ENCODE peak calls at places on chromosomes 7 and 10, in six cellular contexts. J is A549, R is HepG2, K is K562, Y is GM12878, V is H1. L is an unnamed sample.

GRCh38 chr10:22620929-22621328 is 93.4 kb downstream of the PIP4K2A start:
- DNase-seq in J (no peak), R (no peak), K (no peak), Y (no peak), V (no peak), L (no peak)

GRCh38 chr10:101875068-101875688 is 31.6 kb upstream of the KCNIP2 start:
- DNase-seq in J (no peak), R (no peak), K (no peak), Y (no peak), V (no peak), L (no peak)

GRCh38 chr10:4260483-4260882 is 475.5 kb upstream of the KLF6 start:
- DNase-seq in J (no peak), R (no peak), K (no peak), Y (no peak), V (no peak), L (no peak)

GRCh38 chr7:106717997-106718871 is 57.3 kb upstream of the CCDC71L start:
- DNase-seq in J (peak), R (peak), K (peak), Y (peak), V (no peak), L (peak)

GRCh38 chr10:95458014-95458413 is 103.2 kb downstream of the SORBS1 start:
- DNase-seq in J (no peak), R (peak), K (no peak), Y (no peak), V (no peak), L (no peak)

GRCh38 chr7:363626-364025 is 73.7 kb downstream of the FOXL3 start:
- DNase-seq in J (no peak), R (no peak), K (no peak), Y (no peak), V (no peak), L (no peak)

GRCh38 chr7:33933611-33934281 is 28.4 kb downstream of the BMPER start:
- DNase-seq in J (peak), R (no peak), K (no peak), Y (no peak), V (no peak), L (peak)

GRCh38 chr7:151168022-151168786 is 710 bp upstream of the GBX1 start:
- DNase-seq in J (peak), R (no peak), K (peak), Y (no peak), V (no peak), L (peak)

GRCh38 chr7:68244411-68244810 is 1247.8 kb downstream of the TYW1 start:
- DNase-seq in J (no peak), R (no peak), K (no peak), Y (no peak), V (no peak), L (no peak)

GRCh38 chr10:25666276-25666675 is 267.8 kb upstream of the MYO3A start:
- DNase-seq in J (no peak), R (no peak), K (no peak), Y (no peak), V (no peak), L (no peak)

GRCh38 chr10:86857097-86857825 is 100.2 kb downstream of the MMRN2 start:
- DNase-seq in J (no peak), R (no peak), K (no peak), Y (no peak), V (no peak), L (no peak)

GRCh38 chr10:80500572-80501380 is 36.9 kb upstream of the SH2D4B start:
- DNase-seq in J (peak), R (no peak), K (peak), Y (peak), V (no peak), L (no peak)

GRCh38 chr7:132996581-132997242 is 85.2 kb downstream of the CHCHD3 start:
- DNase-seq in J (no peak), R (no peak), K (peak), Y (no peak), V (no peak), L (no peak)

GRCh38 chr7:78197447-78197846 is 398.9 kb downstream of the PHTF2 start:
- DNase-seq in J (no peak), R (no peak), K (no peak), Y (no peak), V (no peak), L (no peak)

GRCh38 chr7:132650498-132650897 is 74.2 kb upstream of the PLXNA4 start:
- DNase-seq in J (peak), R (no peak), K (no peak), Y (no peak), V (no peak), L (no peak)

GRCh38 chr7:45601094-45601493 is 26.9 kb downstream of the ADCY1 start:
- DNase-seq in J (no peak), R (no peak), K (no peak), Y (no peak), V (no peak), L (no peak)

GRCh38 chr10:84217746-84218145 is 7.6 kb downstream of the LRIT2 start:
- DNase-seq in J (no peak), R (no peak), K (no peak), Y (no peak), V (no peak), L (no peak)

GRCh38 chr10:73119457-73119856 is 9.2 kb downstream of the NUDT13 start:
- DNase-seq in J (no peak), R (peak), K (no peak), Y (no peak), V (no peak), L (no peak)

GRCh38 chr7:38215734-38216670 is 38.0 kb downstream of the STARD3NL start:
- DNase-seq in J (peak), R (peak), K (peak), Y (peak), V (peak), L (peak)

GRCh38 chr7:24883632-24884013 is 96.4 kb downstream of the OSBPL3 start:
- DNase-seq in J (no peak), R (no peak), K (no peak), Y (no peak), V (no peak), L (no peak)

GRCh38 chr10:64506963-64507362 is 985.8 kb downstream of the REEP3 start:
- DNase-seq in J (no peak), R (no peak), K (peak), Y (no peak), V (no peak), L (no peak)

GRCh38 chr10:34526758-34527730 is 288.1 kb downstream of the PARD3 start:
- DNase-seq in J (peak), R (no peak), K (no peak), Y (no peak), V (peak), L (no peak)

GRCh38 chr10:28291881-28292297 is 11.0 kb downstream of the MPP7 start:
- DNase-seq in J (no peak), R (no peak), K (no peak), Y (no peak), V (no peak), L (no peak)

GRCh38 chr7:31811650-31812461 is 124.8 kb downstream of the PPP1R17 start:
- DNase-seq in J (no peak), R (no peak), K (no peak), Y (peak), V (no peak), L (no peak)

GRCh38 chr10:42482411-42482810 is 156.0 kb downstream of the ZNF33B start:
- DNase-seq in J (no peak), R (no peak), K (no peak), Y (no peak), V (no peak), L (no peak)

DNA sequence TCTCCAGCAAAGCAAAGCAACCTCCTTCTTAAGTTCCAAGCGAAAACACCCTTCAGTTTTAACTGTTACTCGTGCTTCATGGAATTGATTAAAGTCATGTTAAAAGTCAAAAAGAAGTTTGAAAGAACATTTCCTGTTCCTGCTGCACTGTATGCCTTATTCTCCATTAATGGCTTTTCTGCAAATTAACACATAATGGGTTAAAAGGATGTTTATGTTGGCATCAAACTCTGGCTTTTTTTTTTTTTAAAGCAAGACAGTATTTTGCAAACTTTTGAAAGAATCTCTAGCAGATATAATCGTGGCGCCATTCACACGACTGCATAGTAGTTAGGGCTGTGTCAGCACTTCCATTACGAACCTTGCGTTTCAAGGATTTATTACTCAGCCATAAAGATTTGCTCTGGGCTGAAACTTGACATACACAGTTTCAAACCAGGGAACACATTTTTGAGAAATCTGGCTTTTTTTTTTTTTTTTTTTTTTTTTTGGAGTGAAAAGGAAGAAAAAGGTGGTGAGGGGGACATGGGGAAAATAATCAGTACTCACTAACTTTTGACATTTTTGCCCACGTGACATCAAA is 207.8 kb downstream of the DYNC1I1 start:
- DNase-seq in J (no peak), R (no peak), K (no peak), Y (no peak), V (no peak), L (no peak)
- TF ChIP-seq CHD2 in J (no peak), R (no peak), K (no peak), Y (no peak), V (no peak), L (no peak)

GRCh38 chr10:124114696-124115095 is 21.3 kb upstream of the CHST15 start:
- DNase-seq in J (no peak), R (no peak), K (no peak), Y (no peak), V (no peak), L (no peak)
- TF ChIP-seq CHD2 in J (no peak), R (no peak), K (no peak), Y (no peak), V (no peak), L (no peak)

GRCh38 chr7:6536899-6537298 is 14.4 kb downstream of the GRID2IP start:
- DNase-seq in J (no peak), R (no peak), K (no peak), Y (no peak), V (peak), L (peak)
- TF ChIP-seq CHD2 in J (no peak), R (no peak), K (no peak), Y (no peak), V (no peak), L (no peak)

GRCh38 chr10:88992945-88993537 is 2.4 kb downstream of the FAS start:
- DNase-seq in J (no peak), R (no peak), K (no peak), Y (no peak), V (no peak), L (no peak)
- TF ChIP-seq CHD2 in J (no peak), R (no peak), K (no peak), Y (no peak), V (no peak), L (no peak)

DNA sequence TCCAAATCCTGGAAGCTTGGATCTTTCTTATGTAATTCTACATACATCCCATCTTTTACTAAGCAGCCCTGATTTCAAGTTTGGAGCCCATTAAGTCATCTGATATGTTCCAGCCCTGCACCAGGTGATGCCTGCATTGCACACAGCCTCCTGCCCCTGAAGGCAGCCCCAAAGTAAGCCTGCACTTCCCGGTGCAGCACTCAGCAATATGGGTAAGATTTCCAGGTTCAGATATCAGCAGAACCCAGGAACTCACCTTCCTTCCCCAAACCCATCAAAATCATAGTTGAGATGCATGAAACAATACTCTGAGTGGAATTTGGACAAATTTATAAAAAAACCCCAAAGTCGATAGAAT is 333 bp upstream of the DDC start:
- DNase-seq in J (no peak), R (no peak), K (no peak), Y (no peak), V (no peak), L (no peak)
- TF ChIP-seq CHD2 in J (no peak), R (no peak), K (no peak), Y (no peak), V (no peak), L (no peak)

GRCh38 chr7:80608292-80608691 is 30.1 kb upstream of the CD36 start:
- DNase-seq in J (no peak), R (no peak), K (no peak), Y (no peak), V (no peak), L (no peak)
- TF ChIP-seq CHD2 in J (no peak), R (no peak), K (no peak), Y (no peak), V (no peak), L (no peak)

GRCh38 chr7:76327610-76328009 is 25.1 kb downstream of the HSPB1 start:
- DNase-seq in J (no peak), R (no peak), K (peak), Y (no peak), V (no peak), L (peak)
- TF ChIP-seq CHD2 in J (no peak), R (no peak), K (no peak), Y (no peak), V (no peak), L (no peak)

DNA sequence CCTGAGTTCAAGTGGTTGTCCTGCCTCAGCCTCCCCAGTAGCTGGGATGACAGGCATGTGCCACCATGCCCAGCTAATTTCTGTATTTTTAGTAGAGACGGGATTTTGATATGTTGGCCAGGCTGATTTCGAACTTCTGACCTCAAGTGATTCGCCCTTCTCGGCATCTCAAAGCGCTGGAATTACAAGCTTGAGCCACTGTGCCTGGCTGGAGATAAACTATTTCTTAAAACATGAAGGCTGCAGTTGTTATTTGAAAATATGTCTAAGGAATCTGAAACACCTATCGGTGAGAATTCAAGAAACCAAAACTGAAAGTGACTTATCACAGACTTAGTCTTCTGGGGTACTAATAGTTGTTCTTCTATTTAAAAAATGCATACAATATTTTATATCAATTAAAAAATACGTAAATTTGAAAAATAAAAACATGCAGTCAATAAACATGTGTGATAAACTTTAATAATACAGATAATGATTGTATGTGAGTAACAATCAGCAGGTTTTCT is 176.9 kb upstream of the PRSS58 start:
- DNase-seq in J (no peak), R (no peak), K (no peak), Y (no peak), V (no peak), L (no peak)
- TF ChIP-seq CHD2 in J (no peak), R (no peak), K (no peak), Y (no peak), V (no peak), L (no peak)

DNA sequence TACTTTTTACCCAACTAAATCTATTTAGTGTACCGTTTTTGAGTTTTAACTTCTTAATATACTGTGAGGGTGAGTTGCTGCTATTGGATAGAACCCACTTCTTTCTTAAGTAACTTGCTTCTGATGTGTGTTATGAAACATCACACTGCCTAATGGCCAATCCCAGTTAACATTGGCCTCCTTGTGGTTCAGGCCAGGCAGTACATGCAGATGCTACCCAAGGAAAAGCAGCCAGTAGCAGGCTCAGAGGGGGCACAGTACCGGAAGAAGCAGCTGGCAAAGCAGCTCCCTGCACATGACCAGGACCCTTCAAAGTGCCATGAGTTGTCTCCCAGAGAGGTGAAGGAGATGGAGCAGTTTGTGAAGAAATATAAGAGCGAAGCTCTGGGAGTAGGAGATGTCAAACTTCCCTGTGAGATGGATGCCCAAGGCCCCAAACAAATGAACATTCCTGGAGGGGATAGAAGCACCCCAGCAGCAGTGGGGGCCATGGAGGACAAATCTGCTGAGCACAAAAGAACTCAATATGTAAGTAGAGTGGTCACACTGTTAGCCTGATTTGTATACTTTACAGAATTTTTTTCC is 39.7 kb downstream of the TES start:
- DNase-seq in J (peak), R (peak), K (peak), Y (no peak), V (no peak), L (peak)
- TF ChIP-seq CHD2 in J (no peak), R (no peak), K (no peak), Y (no peak), V (no peak), L (no peak)

GRCh38 chr10:122144199-122144598 is 126.9 kb upstream of the BTBD16 start:
- DNase-seq in J (no peak), R (no peak), K (no peak), Y (no peak), V (no peak), L (no peak)

GRCh38 chr10:122142652-122143237 is 128.4 kb upstream of the BTBD16 start:
- DNase-seq in J (no peak), R (no peak), K (peak), Y (no peak), V (no peak), L (peak)

GRCh38 chr10:122141821-122142651 is 129.1 kb upstream of the BTBD16 start:
- DNase-seq in J (no peak), R (no peak), K (no peak), Y (no peak), V (no peak), L (no peak)

GRCh38 chr10:122145113-122145512 is 126.0 kb upstream of the BTBD16 start:
- DNase-seq in J (no peak), R (no peak), K (no peak), Y (no peak), V (no peak), L (no peak)

DNA sequence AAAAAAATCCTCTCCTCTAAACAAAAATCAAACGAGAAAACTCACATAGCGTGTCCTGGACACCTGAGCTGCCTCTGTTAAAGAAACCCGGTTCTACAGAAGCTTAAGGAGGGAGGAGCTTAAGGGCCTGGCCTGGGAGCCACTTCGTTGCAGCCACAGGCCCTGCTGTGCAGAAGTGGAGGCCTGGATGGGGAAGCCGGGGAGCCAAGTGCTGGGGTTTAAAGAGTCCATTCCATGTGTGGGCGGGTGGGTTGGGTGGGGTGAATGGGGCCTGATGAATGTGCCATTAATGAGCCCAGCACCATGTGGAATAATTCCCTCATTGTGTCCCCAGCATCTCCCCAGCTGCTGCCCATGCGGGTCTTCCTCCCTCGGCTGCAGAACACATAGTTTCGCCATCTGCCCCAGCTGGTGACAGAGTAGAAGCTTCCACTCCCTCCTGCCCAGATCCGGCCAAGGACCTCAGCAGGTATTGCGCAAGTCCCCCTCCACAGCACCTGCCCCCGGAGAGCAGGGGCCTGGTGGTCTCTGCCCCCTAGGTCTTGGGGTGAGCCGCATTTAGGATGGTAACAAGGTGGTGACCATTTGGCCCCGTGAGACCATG is 127.8 kb upstream of the BTBD16 start:
- DNase-seq in J (no peak), R (no peak), K (no peak), Y (no peak), V (no peak), L (no peak)
- TF ChIP-seq CHD2 in J (no peak), R (no peak), K (no peak), Y (no peak), V (no peak), L (no peak)